ENCODE peak calls at places on chromosome 11, in ten cellular contexts. G, O, A, F, H, R, D, U, M and W are unnamed samples.

GRCh38 chr11:34773826-34774225 is 142.4 kb downstream of the APIP start:
- DNase-seq in G (no peak), O (no peak), A (no peak), F (peak), H (no peak), R (peak), D (peak), U (no peak), M (no peak), W (no peak)

GRCh38 chr11:96001037-96001436 is 77.1 kb upstream of the MTMR2 start:
- DNase-seq in G (no peak), O (peak), A (peak), F (no peak), H (no peak), R (no peak), D (no peak), U (no peak), M (no peak), W (no peak)

GRCh38 chr11:13668102-13668956 is at the start of gene FAR1:
- DNase-seq in G (peak), O (peak), A (peak), F (peak), H (peak), R (peak), D (peak), U (peak), M (peak), W (peak)

GRCh38 chr11:19089421-19089820 is 27.5 kb upstream of the ZDHHC13 start:
- DNase-seq in G (no peak), O (no peak), A (no peak), F (no peak), H (no peak), R (no peak), D (no peak), U (no peak), M (no peak), W (no peak)

GRCh38 chr11:132073787-132074186 is 703.4 kb downstream of the NTM start:
- DNase-seq in G (no peak), O (no peak), A (no peak), F (no peak), H (no peak), R (no peak), D (no peak), U (no peak), M (no peak), W (no peak)

GRCh38 chr11:6096417-6096816 is 11.1 kb upstream of the OR56B4 start:
- DNase-seq in G (no peak), O (no peak), A (no peak), F (no peak), H (no peak), R (peak), D (no peak), U (no peak), M (no peak), W (no peak)

GRCh38 chr11:76626921-76627391 is 43.6 kb downstream of the LRRC32 start:
- DNase-seq in G (peak), O (no peak), A (peak), F (peak), H (no peak), R (peak), D (peak), U (peak), M (no peak), W (peak)

GRCh38 chr11:72439455-72439854 is 5.1 kb upstream of the CLPB start:
- DNase-seq in G (no peak), O (no peak), A (no peak), F (peak), H (no peak), R (peak), D (peak), U (no peak), M (no peak), W (no peak)

GRCh38 chr11:126748097-126748756 is 252.3 kb downstream of the KIRREL3 start:
- DNase-seq in G (no peak), O (no peak), A (no peak), F (no peak), H (peak), R (no peak), D (peak), U (no peak), M (no peak), W (no peak)

GRCh38 chr11:46617451-46618314 is at the start of gene ATG13:
- DNase-seq in G (peak), O (peak), A (peak), F (peak), H (peak), R (peak), D (peak), U (peak), M (no peak), W (peak)

GRCh38 chr11:66432597-66432996 is 6.1 kb downstream of the MRPL11 start:
- DNase-seq in G (no peak), O (no peak), A (no peak), F (no peak), H (no peak), R (no peak), D (no peak), U (no peak), M (no peak), W (no peak)

GRCh38 chr11:57368106-57368826 is 12.7 kb downstream of the PRG3 start:
- DNase-seq in G (no peak), O (no peak), A (no peak), F (no peak), H (no peak), R (peak), D (peak), U (no peak), M (no peak), W (no peak)

GRCh38 chr11:47672283-47672730 is 29.9 kb upstream of the MTCH2 start:
- DNase-seq in G (no peak), O (no peak), A (no peak), F (peak), H (no peak), R (peak), D (peak), U (no peak), M (no peak), W (no peak)

GRCh38 chr11:1090600-1091331 is 16.1 kb downstream of the MUC2 start:
- DNase-seq in G (no peak), O (no peak), A (no peak), F (no peak), H (no peak), R (no peak), D (no peak), U (no peak), M (no peak), W (no peak)

GRCh38 chr11:69516526-69516925 is 35.1 kb downstream of the LINC01488 start:
- DNase-seq in G (no peak), O (no peak), A (no peak), F (peak), H (no peak), R (peak), D (no peak), U (no peak), M (no peak), W (no peak)

GRCh38 chr11:68067991-68068390 is 29.2 kb downstream of the TCIRG1 start:
- DNase-seq in G (no peak), O (no peak), A (no peak), F (no peak), H (no peak), R (no peak), D (no peak), U (no peak), M (no peak), W (no peak)

GRCh38 chr11:129992161-129992944 is 10.3 kb downstream of the PRDM10 start:
- DNase-seq in G (peak), O (peak), A (no peak), F (peak), H (peak), R (peak), D (peak), U (no peak), M (no peak), W (peak)

GRCh38 chr11:69674267-69674885 is 777 bp downstream of the LTO1 start:
- DNase-seq in G (peak), O (no peak), A (no peak), F (peak), H (no peak), R (peak), D (peak), U (no peak), M (no peak), W (no peak)

GRCh38 chr11:3105791-3106735 is 48.8 kb upstream of the CARS1 start:
- DNase-seq in G (peak), O (no peak), A (peak), F (no peak), H (no peak), R (no peak), D (no peak), U (no peak), M (no peak), W (no peak)

GRCh38 chr11:36261094-36261493 is 28.1 kb downstream of the COMMD9 start:
- DNase-seq in G (no peak), O (no peak), A (no peak), F (no peak), H (no peak), R (no peak), D (no peak), U (no peak), M (no peak), W (no peak)

GRCh38 chr11:83044958-83045712 is 26.6 kb downstream of the RAB30 start:
- DNase-seq in G (no peak), O (no peak), A (no peak), F (peak), H (no peak), R (peak), D (peak), U (no peak), M (no peak), W (peak)

GRCh38 chr11:114685097-114685496 is 6.8 kb downstream of the NXPE2 start:
- DNase-seq in G (no peak), O (no peak), A (no peak), F (no peak), H (no peak), R (no peak), D (no peak), U (no peak), M (no peak), W (no peak)

GRCh38 chr11:130721736-130722135 is 194.5 kb downstream of the SNX19 start:
- DNase-seq in G (no peak), O (no peak), A (no peak), F (peak), H (no peak), R (peak), D (peak), U (no peak), M (no peak), W (no peak)

GRCh38 chr11:64629796-64630562 is 39.0 kb downstream of the SLC22A12 start:
- DNase-seq in G (no peak), O (peak), A (peak), F (no peak), H (no peak), R (no peak), D (no peak), U (no peak), M (no peak), W (no peak)

GRCh38 chr11:15843309-15843857 is 513.0 kb downstream of the SOX6 start:
- DNase-seq in G (no peak), O (no peak), A (no peak), F (no peak), H (no peak), R (peak), D (peak), U (no peak), M (peak), W (no peak)

GRCh38 chr11:60932605-60933346 is 8.5 kb downstream of the TMEM132A start:
- DNase-seq in G (no peak), O (no peak), A (no peak), F (no peak), H (no peak), R (no peak), D (no peak), U (no peak), M (no peak), W (no peak)

GRCh38 chr11:2574043-2574552 is 125.7 kb downstream of the KCNQ1OT1 start:
- DNase-seq in G (no peak), O (no peak), A (no peak), F (no peak), H (no peak), R (no peak), D (no peak), U (no peak), M (no peak), W (no peak)

GRCh38 chr11:129144256-129144655 is 47.9 kb downstream of the ARHGAP32 start:
- DNase-seq in G (no peak), O (no peak), A (no peak), F (no peak), H (no peak), R (peak), D (no peak), U (no peak), M (no peak), W (no peak)

GRCh38 chr11:17489729-17490128 is 13.1 kb upstream of the ABCC8 start:
- DNase-seq in G (no peak), O (no peak), A (no peak), F (no peak), H (no peak), R (no peak), D (no peak), U (no peak), M (no peak), W (no peak)

GRCh38 chr11:40289370-40289769 is 1170.1 kb downstream of the LRRC4C start:
- DNase-seq in G (no peak), O (no peak), A (no peak), F (no peak), H (no peak), R (no peak), D (no peak), U (no peak), M (no peak), W (no peak)

GRCh38 chr11:117366183-117366582 is 38.5 kb downstream of the CEP164 start:
- DNase-seq in G (no peak), O (no peak), A (no peak), F (no peak), H (no peak), R (no peak), D (no peak), U (no peak), M (no peak), W (no peak)

GRCh38 chr11:34356918-34357645 is 728 bp downstream of the ABTB2 start:
- DNase-seq in G (peak), O (peak), A (peak), F (peak), H (no peak), R (peak), D (peak), U (peak), M (peak), W (peak)

GRCh38 chr11:104836711-104837110 is 61.5 kb downstream of the CASP12 start:
- DNase-seq in G (no peak), O (no peak), A (no peak), F (no peak), H (no peak), R (no peak), D (no peak), U (no peak), M (no peak), W (no peak)

GRCh38 chr11:128759597-128759996 is 65.7 kb downstream of the FLI1 start:
- DNase-seq in G (no peak), O (no peak), A (no peak), F (peak), H (no peak), R (peak), D (peak), U (no peak), M (no peak), W (no peak)

GRCh38 chr11:5691963-5692358 is 2.4 kb downstream of the TRIM22 start:
- DNase-seq in G (no peak), O (no peak), A (no peak), F (no peak), H (no peak), R (no peak), D (no peak), U (no peak), M (no peak), W (no peak)

GRCh38 chr11:78010755-78011154 is 12.3 kb downstream of the KCTD14 start:
- DNase-seq in G (no peak), O (no peak), A (no peak), F (no peak), H (no peak), R (no peak), D (no peak), U (no peak), M (no peak), W (no peak)

GRCh38 chr11:95924414-95924760 is 480 bp upstream of the MTMR2 start:
- DNase-seq in G (no peak), O (no peak), A (no peak), F (peak), H (no peak), R (peak), D (peak), U (no peak), M (no peak), W (no peak)

GRCh38 chr11:47408598-47409439 is 429 bp downstream of the SLC39A13 start:
- DNase-seq in G (peak), O (peak), A (peak), F (peak), H (no peak), R (peak), D (peak), U (no peak), M (no peak), W (no peak)

GRCh38 chr11:69276165-69276564 is 17.8 kb upstream of the MYEOV start:
- DNase-seq in G (no peak), O (no peak), A (no peak), F (no peak), H (no peak), R (no peak), D (no peak), U (no peak), M (no peak), W (no peak)